ENCODE peak calls at places on chromosome 21, in ten cellular contexts. A is GM12865; G is stimulated activated CD4-positive, alpha-beta T cell treated with anti-CD3 and anti-CD28 coated beads, Interleukin-2, amount 100 ng/mL, for 48 hours; U is HFFc6; B is natural killer cell treated with Interleukin-12 subunit alpha and Interleukin-12 subunit beta and Interleukin-15 and Interleukin-18, amount 100 ng/mL, for 72 hours; Y is mucosa of gallbladder; S is SJSA1; F is upper lobe of right lung; K is choroid plexus epithelial cell; V is NCI-H1092. O is an unnamed sample.

GRCh38 chr21:46161800-46162592 is 6.6 kb upstream of the FTCD start:
- DNase-seq in B (peak; percentile 62), K (no peak), A (no peak), U (no peak), G (no peak), V (no peak), F (peak; percentile 58), Y (no peak), S (no peak), O (no peak)

GRCh38 chr21:42063206-42063577 is 7.9 kb upstream of the UMODL1 start:
- DNase-seq in B (no peak), Y (no peak), V (peak; percentile 76), U (no peak), G (no peak), K (no peak), F (no peak), S (no peak), A (peak; percentile 74), O (no peak)

GRCh38 chr21:46562472-46562871 is 42.4 kb downstream of the S100B start:
- DNase-seq in Y (no peak), S (no peak), U (no peak), B (no peak), G (no peak), V (no peak), A (no peak), F (no peak), K (no peak), O (no peak)

GRCh38 chr21:34031835-34032370 is 41.5 kb upstream of the MRPS6 start:
- DNase-seq in V (no peak), K (no peak), A (peak; percentile 65), G (no peak), S (no peak), F (no peak), U (no peak), Y (no peak), B (no peak), O (no peak)

GRCh38 chr21:38797470-38797869 is 8.3 kb upstream of the ETS2 start:
- DNase-seq in B (peak; percentile 42), K (no peak), F (no peak), U (peak; percentile 18), V (no peak), Y (no peak), G (no peak), A (no peak), S (peak; percentile 60), O (peak; percentile 40)

GRCh38 chr21:43312011-43312410 is 114.9 kb downstream of the SIK1 start:
- DNase-seq in K (no peak), B (no peak), S (no peak), U (no peak), A (no peak), G (no peak), F (no peak), Y (no peak), V (no peak), O (no peak)

GRCh38 chr21:15625363-15625762 is 104.4 kb upstream of the USP25 start:
- DNase-seq in F (no peak), A (no peak), G (no peak), Y (no peak), S (no peak), K (peak; percentile 22), V (no peak), U (no peak), B (no peak), O (no peak)

GRCh38 chr21:45317401-45318145 is 29.9 kb upstream of the POFUT2 start:
- DNase-seq in V (no peak), G (no peak), U (peak; percentile 46), F (peak; percentile 61), S (peak; percentile 96), K (peak; percentile 53), A (no peak), Y (no peak), B (no peak), O (peak; percentile 80)

GRCh38 chr21:35026617-35027557 is 22.2 kb downstream of the RUNX1 start:
- DNase-seq in A (peak; percentile 74), Y (peak; percentile 72), F (peak; percentile 86), S (no peak), B (peak; percentile 90), U (no peak), V (no peak), G (peak; percentile 61), K (peak; percentile 80), O (no peak)

GRCh38 chr21:32956257-32956656 is 69.5 kb upstream of the OLIG2 start:
- DNase-seq in B (no peak), K (no peak), S (no peak), F (no peak), U (no peak), G (no peak), V (no peak), A (no peak), Y (no peak), O (no peak)

GRCh38 chr21:26043891-26044290 is 126.7 kb downstream of the APP start:
- DNase-seq in K (no peak), B (no peak), Y (no peak), U (no peak), S (no peak), F (no peak), A (no peak), G (no peak), V (no peak), O (no peak)

O was measured in HCEC 1CT.